ENCODE peak calls at places on chromosomes 11 and 22, in five cellular contexts. O, U, E, R and N are unnamed samples.

GRCh38 chr11:44300881-44301855 is 8.8 kb downstream of the ALX4 start:
- DNase-seq in O (no peak), U (no peak), E (peak), R (no peak), N (no peak)

GRCh38 chr11:117942255-117942654 is 13.1 kb upstream of the TMPRSS13 start:
- DNase-seq in O (no peak), U (no peak), E (no peak), R (no peak), N (peak)

GRCh38 chr11:29243616-29244015 is 773.2 kb downstream of the KCNA4 start:
- DNase-seq in O (no peak), U (no peak), E (no peak), R (no peak), N (no peak)

GRCh38 chr22:24578355-24579241 is 14.3 kb downstream of the LRRC75B start:
- DNase-seq in O (no peak), U (no peak), E (no peak), R (no peak), N (no peak)

GRCh38 chr22:30411780-30412179 is 13.8 kb upstream of the MTFP1 start:
- DNase-seq in O (no peak), U (no peak), E (no peak), R (no peak), N (no peak)

GRCh38 chr11:112085822-112086421 is 634 bp downstream of the TIMM8B start:
- DNase-seq in O (peak), U (no peak), E (peak), R (no peak), N (no peak)

GRCh38 chr11:34242037-34242625 is 115.7 kb downstream of the ABTB2 start:
- DNase-seq in O (peak), U (no peak), E (no peak), R (no peak), N (no peak)

GRCh38 chr11:120324932-120325810 is at the start of gene TLCD5:
- DNase-seq in O (peak), U (peak), E (peak), R (no peak), N (no peak)

GRCh38 chr11:11179239-11179638 is 173.8 kb downstream of the CSNK2A3 start:
- DNase-seq in O (no peak), U (no peak), E (peak), R (no peak), N (no peak)

GRCh38 chr11:38990841-38991240 is 2392.8 kb upstream of the RAG2 start:
- DNase-seq in O (no peak), U (no peak), E (no peak), R (no peak), N (no peak)

GRCh38 chr11:8963569-8964323 is 496 bp downstream of the TMEM9B start:
- DNase-seq in O (peak), U (peak), E (no peak), R (no peak), N (peak)

GRCh38 chr11:86623736-86624135 is 48.7 kb downstream of the ME3 start:
- DNase-seq in O (no peak), U (no peak), E (no peak), R (no peak), N (no peak)

GRCh38 chr11:128548655-128549255 is 38.6 kb downstream of the ETS1 start:
- DNase-seq in O (no peak), U (peak), E (peak), R (no peak), N (peak)

GRCh38 chr11:83918471-83918870 is 632.3 kb upstream of the CCDC90B start:
- DNase-seq in O (no peak), U (peak), E (no peak), R (no peak), N (peak)

GRCh38 chr11:124541204-124541603 is 2.2 kb downstream of the OR8B12 start:
- DNase-seq in O (no peak), U (no peak), E (no peak), R (no peak), N (no peak)

GRCh38 chr11:19660076-19660475 is 52.6 kb upstream of the NAV2 start:
- DNase-seq in O (no peak), U (no peak), E (no peak), R (peak), N (no peak)

GRCh38 chr11:112451250-112451649 is 190.6 kb upstream of the PLET1 start:
- DNase-seq in O (no peak), U (no peak), E (no peak), R (no peak), N (no peak)

GRCh38 chr22:32801436-32802290 is at the start of gene TIMP3:
- DNase-seq in O (no peak), U (peak), E (peak), R (no peak), N (peak)

GRCh38 chr11:84558085-84558905 is 1068.8 kb downstream of the DLG2 start:
- DNase-seq in O (no peak), U (no peak), E (peak), R (no peak), N (no peak)

GRCh38 chr11:10164621-10165020 is 129.4 kb downstream of the SBF2 start:
- DNase-seq in O (no peak), U (no peak), E (no peak), R (no peak), N (no peak)

GRCh38 chr11:2929511-2929879 is 275 bp upstream of the PHLDA2 start:
- DNase-seq in O (peak), U (peak), E (peak), R (peak), N (no peak)

GRCh38 chr22:24564376-24565058 is 8.7 kb downstream of the SNRPD3 start:
- DNase-seq in O (no peak), U (no peak), E (peak), R (no peak), N (no peak)

GRCh38 chr11:130002846-130003716 is 446 bp upstream of the PRDM10 start:
- DNase-seq in O (peak), U (peak), E (peak), R (peak), N (peak)

GRCh38 chr11:3989891-3990290 is 104.7 kb upstream of the RRM1 start:
- DNase-seq in O (no peak), U (no peak), E (no peak), R (no peak), N (no peak)